ENCODE peak calls at places on chromosomes 16 and 17, in eight cellular contexts. E is uterus, B is tibial nerve, I is GM12865, A is foreskin fibroblast, G is adrenal gland, D is GM06990, Q is progenitor cell of endocrine pancreas. O is an unnamed sample.

GRCh38 chr17:59161477-59161876 is 5.9 kb downstream of the PRR11 start:
- DNase-seq in I (no peak), A (no peak), G (no peak), D (no peak), E (no peak), Q (no peak), B (no peak), O (no peak)

GRCh38 chr16:84357191-84357651 is 11.1 kb upstream of the ATP2C2 start:
- DNase-seq in B (no peak), E (no peak), G (no peak), I (no peak), D (no peak), Q (no peak), A (no peak), O (no peak)

GRCh38 chr16:67339453-67339852 is 12.8 kb downstream of the LRRC36 start:
- DNase-seq in I (peak; percentile 26), Q (no peak), G (no peak), A (peak; percentile 56), B (no peak), E (no peak), D (no peak), O (peak; percentile 12)

GRCh38 chr17:2459917-2460271 is 51.8 kb downstream of the METTL16 start:
- DNase-seq in D (no peak), E (no peak), I (peak; percentile 20), B (no peak), Q (no peak), G (no peak), A (no peak), O (no peak)

GRCh38 chr17:72732893-72733618 is 359.4 kb downstream of the SLC39A11 start:
- DNase-seq in I (no peak), A (no peak), B (no peak), Q (no peak), D (no peak), E (no peak), G (no peak), O (no peak)

GRCh38 chr16:82761858-82762257 is 135.1 kb downstream of the CDH13 start:
- DNase-seq in G (no peak), B (no peak), I (no peak), D (no peak), A (no peak), Q (no peak), E (no peak), O (no peak)

GRCh38 chr17:45225964-45226530 is 4.4 kb downstream of the FMNL1 start:
- DNase-seq in Q (no peak), E (no peak), A (no peak), G (peak; percentile 64), I (peak; percentile 98), B (peak; percentile 38), D (peak; percentile 91), O (peak; percentile 89)

GRCh38 chr16:17598968-17599367 is 128.2 kb upstream of the XYLT1 start:
- DNase-seq in B (no peak), D (no peak), A (no peak), G (no peak), I (no peak), E (no peak), Q (no peak), O (no peak)

GRCh38 chr17:29155966-29156338 is 24.2 kb downstream of the MYO18A start:
- DNase-seq in E (no peak), G (peak; percentile 45), Q (no peak), A (peak; percentile 60), I (no peak), B (no peak), D (no peak), O (no peak)

GRCh38 chr17:6435968-6436367 is 1.0 kb upstream of the AIPL1 start:
- DNase-seq in D (no peak), E (peak; percentile 25), G (peak; percentile 74), Q (peak; percentile 60), I (peak; percentile 67), A (peak; percentile 85), B (no peak), O (peak; percentile 83)

GRCh38 chr16:785563-786535 is 2.3 kb downstream of the RPUSD1 start:
- DNase-seq in E (peak; percentile 37), I (peak; percentile 74), A (peak; percentile 75), Q (peak; percentile 75), D (peak; percentile 68), G (peak; percentile 79), B (peak; percentile 32), O (peak; percentile 86)

GRCh38 chr17:44095647-44096496 is 25.3 kb downstream of the G6PC3 start:
- DNase-seq in E (peak; percentile 72), G (peak; percentile 52), B (no peak), Q (peak; percentile 52), I (peak; percentile 38), D (no peak), A (peak; percentile 95), O (peak; percentile 60)

GRCh38 chr16:22337849-22338248 is 36.6 kb downstream of the CDR2 start:
- DNase-seq in B (no peak), D (no peak), E (no peak), G (no peak), A (no peak), I (no peak), Q (no peak), O (no peak)

GRCh38 chr16:59369523-59369922 is 635.4 kb upstream of the GOT2 start:
- DNase-seq in G (no peak), I (no peak), D (no peak), B (no peak), A (no peak), E (no peak), Q (no peak), O (no peak)

GRCh38 chr17:40651939-40652338 is 4.3 kb upstream of the SMARCE1 start:
- DNase-seq in E (no peak), G (no peak), Q (no peak), I (no peak), B (no peak), A (no peak), D (no peak), O (no peak)

GRCh38 chr17:63930951-63931575 is 1.1 kb downstream of the CD79B start:
- DNase-seq in G (peak; percentile 65), Q (no peak), D (peak; percentile 74), E (peak; percentile 31), A (peak; percentile 40), B (peak; percentile 31), I (peak; percentile 82), O (peak; percentile 75)

GRCh38 chr17:73595068-73595865 is 49.0 kb downstream of the SDK2 start:
- DNase-seq in G (peak; percentile 24), Q (peak; percentile 34), B (no peak), E (no peak), I (peak; percentile 13), A (no peak), D (no peak), O (peak; percentile 67)

GRCh38 chr17:77400445-77400870 is 259.7 kb downstream of the SEC14L1 start:
- DNase-seq in G (no peak), Q (no peak), E (no peak), D (peak; percentile 50), I (peak; percentile 65), B (no peak), A (peak; percentile 76), O (peak; percentile 83)

GRCh38 chr16:46801428-46802049 is 29.4 kb downstream of the C16orf87 start:
- DNase-seq in E (no peak), G (no peak), A (peak; percentile 28), I (no peak), B (no peak), Q (no peak), D (no peak), O (no peak)

GRCh38 chr16:29310852-29311314 is 95.6 kb downstream of the NPIPB11 start:
- DNase-seq in A (no peak), Q (no peak), I (no peak), E (peak; percentile 68), G (no peak), B (no peak), D (no peak), O (no peak)

GRCh38 chr17:2048805-2049204 is 6.1 kb upstream of the HIC1 start:
- DNase-seq in D (no peak), G (peak; percentile 28), A (no peak), E (no peak), B (no peak), Q (no peak), I (no peak), O (no peak)

GRCh38 chr17:81059026-81059425 is 24.1 kb downstream of the BAIAP2 start:
- DNase-seq in Q (no peak), B (no peak), I (no peak), D (no peak), A (no peak), G (no peak), E (no peak), O (no peak)

GRCh38 chr16:89619880-89620279 is 6.4 kb downstream of the DPEP1 start:
- DNase-seq in G (no peak), B (no peak), Q (no peak), A (peak; percentile 30), I (no peak), D (no peak), E (no peak), O (no peak)

GRCh38 chr16:3182608-3183444 is 5.2 kb upstream of the OR1F1 start:
- DNase-seq in G (no peak), D (peak; percentile 78), E (no peak), Q (no peak), I (peak; percentile 75), A (peak; percentile 69), B (no peak), O (peak; percentile 48)

GRCh38 chr16:80197790-80198201 is 343.0 kb upstream of the DYNLRB2 start:
- DNase-seq in Q (no peak), B (no peak), G (no peak), D (no peak), A (peak; percentile 86), E (no peak), I (no peak), O (no peak)

GRCh38 chr17:59853168-59853918 is 39.4 kb downstream of the TUBD1 start:
- DNase-seq in I (peak; percentile 88), E (no peak), A (peak; percentile 84), B (no peak), Q (no peak), D (no peak), G (no peak), O (no peak)

GRCh38 chr16:14002416-14002815 is 68.7 kb upstream of the MRTFB start:
- DNase-seq in B (no peak), I (no peak), A (peak; percentile 29), G (no peak), E (no peak), Q (no peak), D (no peak), O (no peak)

GRCh38 chr16:76729525-76729924 is 452.3 kb downstream of the CNTNAP4 start:
- DNase-seq in E (no peak), Q (no peak), D (no peak), I (no peak), B (no peak), G (no peak), A (no peak), O (no peak)
- TF ChIP-seq CTCF in E (no peak), Q (no peak), D (no peak), I (no peak), B (no peak), G (no peak), A (no peak), O (no peak)

GRCh38 chr16:55623640-55624039 is 32.1 kb upstream of the SLC6A2 start:
- DNase-seq in I (no peak), D (no peak), Q (no peak), E (no peak), A (no peak), B (no peak), G (no peak), O (no peak)
- TF ChIP-seq CTCF in I (no peak), D (no peak), Q (no peak), E (no peak), A (no peak), B (no peak), G (no peak), O (no peak)

GRCh38 chr16:72241930-72242329 is 70.0 kb upstream of the PMFBP1 start:
- DNase-seq in D (no peak), E (no peak), Q (no peak), B (no peak), G (peak; percentile 36), A (peak; percentile 78), I (peak; percentile 49), O (peak; percentile 11)
- TF ChIP-seq CTCF in D (peak; percentile 66), E (peak; percentile 29), Q (peak; percentile 80), B (peak; percentile 65), G (peak; percentile 69), A (peak; percentile 92), I (peak; percentile 57), O (peak; percentile 64)

GRCh38 chr16:49843758-49844157 is 12.2 kb downstream of the ZNF423 start:
- DNase-seq in G (no peak), I (no peak), B (no peak), E (no peak), Q (no peak), A (no peak), D (no peak), O (no peak)
- TF ChIP-seq CTCF in G (no peak), I (no peak), B (no peak), E (no peak), Q (no peak), A (no peak), D (no peak), O (no peak)

O was measured in GM13977.